ENCODE peak calls at places on chromosomes 1 and 21, in nine cellular contexts. C is fibroblast of lung, S is OCI-LY7, R is right atrium auricular region, D is suprapubic skin, Y is PC-3, V is tibial artery, I is ovary, B is endodermal cell. E is an unnamed sample.

GRCh38 chr1:196305216-196305615 is 303.0 kb downstream of the KCNT2 start:
- DNase-seq in C (no peak), S (no peak), R (no peak), D (no peak), Y (peak), V (no peak), I (no peak), B (no peak), E (no peak)

GRCh38 chr1:228314315-228314657 is 92.3 kb downstream of the TRIM11 start:
- DNase-seq in C (no peak), S (no peak), R (no peak), D (no peak), Y (no peak), V (no peak), I (peak), B (no peak), E (no peak)

GRCh38 chr1:106978477-106979322 is 77.8 kb upstream of the PRMT6 start:
- DNase-seq in C (peak), S (no peak), R (no peak), D (no peak), Y (peak), V (no peak), I (no peak), B (no peak), E (no peak)

GRCh38 chr1:44831516-44831915 is 11.5 kb downstream of the PTCH2 start:
- DNase-seq in C (no peak), S (no peak), R (no peak), D (no peak), Y (no peak), V (no peak), I (no peak), B (peak), E (no peak)

GRCh38 chr1:61424382-61424781 is 300.6 kb downstream of the TM2D1 start:
- DNase-seq in C (no peak), S (no peak), R (no peak), D (no peak), Y (peak), V (no peak), I (no peak), B (no peak), E (no peak)

GRCh38 chr1:2556277-2557145 is at the start of gene TNFRSF14:
- DNase-seq in C (peak), S (peak), R (peak), D (no peak), Y (peak), V (peak), I (peak), B (peak), E (no peak)

GRCh38 chr1:234433563-234434285 is 45.3 kb downstream of the TARBP1 start:
- DNase-seq in C (peak), S (no peak), R (no peak), D (no peak), Y (peak), V (no peak), I (no peak), B (no peak), E (no peak)

GRCh38 chr21:26405071-26405470 is 168.0 kb downstream of the CYYR1 start:
- DNase-seq in C (peak), S (no peak), R (no peak), D (no peak), Y (peak), V (no peak), I (no peak), B (no peak), E (no peak)

GRCh38 chr1:223504741-223505140 is 111.5 kb downstream of the CCDC185 start:
- DNase-seq in C (peak), S (no peak), R (no peak), D (no peak), Y (peak), V (peak), I (no peak), B (no peak), E (no peak)

GRCh38 chr1:91650764-91651163 is 150.1 kb downstream of the CDC7 start:
- DNase-seq in C (peak), S (no peak), R (peak), D (peak), Y (peak), V (peak), I (peak), B (no peak), E (no peak)

GRCh38 chr1:42380617-42381423 is at the start of gene RIMKLA:
- DNase-seq in C (peak), S (no peak), R (no peak), D (no peak), Y (peak), V (peak), I (no peak), B (peak), E (peak)

GRCh38 chr1:167819849-167820683 is 93.9 kb downstream of the ADCY10 start:
- DNase-seq in C (peak), S (no peak), R (peak), D (peak), Y (peak), V (peak), I (peak), B (peak), E (no peak)

GRCh38 chr1:41773144-41773571 is 145.6 kb downstream of the HIVEP3 start:
- DNase-seq in C (peak), S (no peak), R (no peak), D (no peak), Y (peak), V (no peak), I (no peak), B (no peak), E (no peak)

GRCh38 chr1:225253784-225254183 is 174.1 kb downstream of the LBR start:
- DNase-seq in C (peak), S (no peak), R (no peak), D (no peak), Y (peak), V (no peak), I (no peak), B (no peak), E (no peak)

GRCh38 chr1:74399249-74399648 is 113.2 kb downstream of the LRRC53 start:
- DNase-seq in C (no peak), S (no peak), R (no peak), D (no peak), Y (no peak), V (no peak), I (no peak), B (no peak), E (no peak)

GRCh38 chr1:66809736-66810326 is 8.8 kb upstream of the INSL5 start:
- DNase-seq in C (peak), S (no peak), R (no peak), D (no peak), Y (no peak), V (no peak), I (no peak), B (no peak), E (no peak)

GRCh38 chr1:153470707-153471106 is 10.3 kb upstream of the S100A7 start:
- DNase-seq in C (no peak), S (no peak), R (no peak), D (peak), Y (no peak), V (no peak), I (no peak), B (no peak), E (no peak)

GRCh38 chr21:44054710-44055109 is 42.6 kb downstream of the TRAPPC10 start:
- DNase-seq in C (peak), S (no peak), R (no peak), D (no peak), Y (no peak), V (peak), I (no peak), B (no peak), E (no peak)

GRCh38 chr21:44053567-44053966 is 41.5 kb downstream of the TRAPPC10 start:
- DNase-seq in C (no peak), S (no peak), R (no peak), D (peak), Y (no peak), V (no peak), I (no peak), B (no peak), E (no peak)

GRCh38 chr21:44051462-44051941 is 39.4 kb downstream of the TRAPPC10 start:
- DNase-seq in C (peak), S (no peak), R (peak), D (peak), Y (no peak), V (peak), I (peak), B (no peak), E (no peak)

GRCh38 chr21:44052071-44052829 is 40.1 kb downstream of the TRAPPC10 start:
- DNase-seq in C (no peak), S (no peak), R (no peak), D (peak), Y (no peak), V (peak), I (no peak), B (no peak), E (no peak)

GRCh38 chr21:44052830-44053226 is 40.7 kb downstream of the TRAPPC10 start:
- DNase-seq in C (no peak), S (no peak), R (no peak), D (peak), Y (no peak), V (peak), I (no peak), B (no peak), E (no peak)
- H3K27ac ChIP-seq in C (no peak), S (no peak), R (peak), D (no peak), Y (no peak), V (no peak), I (no peak), B (no peak), E (no peak)

GRCh38 chr21:43728467-43729390 is 9.8 kb downstream of the PDXK start:
- DNase-seq in C (peak), S (peak), R (peak), D (peak), Y (peak), V (peak), I (peak), B (peak), E (peak)
- TF ChIP-seq CTCF in C (peak), S (peak), R (no peak), D (no peak), Y (no peak), V (peak), I (peak), B (peak), E (peak)

DNA sequence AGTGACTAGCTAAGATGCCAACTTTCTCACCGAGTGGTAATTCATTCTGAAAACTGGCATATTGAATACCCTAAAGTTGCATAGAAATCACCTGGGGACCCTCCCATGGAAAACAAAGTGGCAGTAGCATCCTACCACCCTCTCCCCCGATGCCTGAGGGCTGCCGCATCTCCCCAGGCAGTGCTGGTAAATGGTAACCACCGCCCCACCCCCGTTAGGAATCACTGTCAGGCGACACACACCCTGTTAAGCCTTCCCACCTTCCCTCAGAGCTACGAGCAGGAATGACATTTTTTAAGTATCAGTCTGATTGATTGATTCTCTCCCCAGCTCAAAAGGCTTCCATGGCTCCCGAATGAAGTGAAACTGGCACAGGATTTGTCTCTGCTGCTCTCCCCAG is 28.3 kb downstream of the TMPRSS2 start:
- DNase-seq in C (no peak), S (no peak), R (no peak), D (no peak), Y (no peak), V (no peak), I (no peak), B (peak), E (no peak)
- H3K27ac ChIP-seq in C (no peak), S (no peak), R (no peak), D (peak), Y (no peak), V (no peak), I (no peak), B (no peak), E (no peak)

DNA sequence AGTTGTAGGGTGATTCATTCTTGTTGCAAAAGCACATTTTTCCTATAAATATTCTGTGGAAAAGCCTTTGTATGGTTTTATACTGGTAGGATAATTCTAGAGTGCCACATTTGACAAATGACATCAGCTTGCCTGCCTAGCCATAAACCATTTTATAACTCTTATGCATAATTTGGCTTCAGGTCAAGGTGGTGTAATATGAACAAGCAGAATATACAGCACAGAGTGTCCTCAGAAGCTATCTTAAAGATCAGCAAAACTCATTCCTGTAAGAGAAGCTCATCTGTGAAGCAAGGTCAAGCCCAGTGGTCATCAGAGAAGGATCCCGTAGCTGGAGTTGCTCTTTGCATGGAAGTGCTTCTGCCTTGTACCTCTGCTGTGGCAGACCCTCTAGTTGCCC is 24.0 kb upstream of the C1orf21 start:
- DNase-seq in C (no peak), S (no peak), R (no peak), D (no peak), Y (peak), V (no peak), I (no peak), B (no peak), E (no peak)
- TF ChIP-seq CTCF in C (no peak), S (no peak), R (no peak), D (no peak), Y (no peak), V (no peak), I (no peak), B (no peak), E (no peak)

DNA sequence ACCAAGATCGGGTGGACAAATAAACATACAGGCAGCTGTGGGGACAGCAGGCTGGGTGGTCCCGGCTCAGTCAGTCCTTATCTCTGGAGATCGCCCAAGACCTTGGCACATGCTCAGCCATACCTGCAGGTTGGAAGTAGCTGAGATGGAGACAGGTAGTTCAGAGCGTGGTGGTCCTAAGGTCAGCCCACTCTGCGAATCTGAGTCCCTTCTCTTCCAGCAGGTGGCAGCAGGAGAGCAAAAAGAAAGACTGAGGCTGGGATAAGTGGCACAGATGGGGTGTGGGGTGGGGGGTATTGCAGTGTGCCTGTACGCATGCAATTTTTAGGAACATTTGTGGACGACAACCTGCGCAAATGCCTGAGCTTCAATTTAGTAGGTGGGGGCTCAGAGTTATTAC is 104.9 kb downstream of the TENT5C start:
- DNase-seq in C (no peak), S (peak), R (no peak), D (no peak), Y (peak), V (no peak), I (no peak), B (peak), E (no peak)
- H3K27ac ChIP-seq in C (no peak), S (no peak), R (no peak), D (no peak), Y (no peak), V (no peak), I (no peak), B (no peak), E (no peak)

GRCh38 chr1:190453550-190453949 is 24.1 kb downstream of the BRINP3 start:
- DNase-seq in C (no peak), S (peak), R (no peak), D (no peak), Y (peak), V (no peak), I (no peak), B (no peak), E (no peak)
- TF ChIP-seq CTCF in C (peak), S (peak), R (no peak), D (no peak), Y (peak), V (no peak), I (no peak), B (no peak), E (no peak)

GRCh38 chr1:116289219-116289618 is 83.8 kb upstream of the ATP1A1 start:
- DNase-seq in C (no peak), S (no peak), R (no peak), D (no peak), Y (peak), V (no peak), I (no peak), B (no peak), E (no peak)
- H3K27ac ChIP-seq in C (no peak), S (no peak), R (no peak), D (peak), Y (peak), V (no peak), I (no peak), B (no peak), E (no peak)

GRCh38 chr1:55120538-55120937 is 81.2 kb downstream of the PCSK9 start:
- DNase-seq in C (no peak), S (no peak), R (no peak), D (no peak), Y (no peak), V (no peak), I (no peak), B (no peak), E (no peak)
- TF ChIP-seq CTCF in C (no peak), S (no peak), R (no peak), D (no peak), Y (no peak), V (no peak), I (no peak), B (no peak), E (no peak)

GRCh38 chr1:33383489-33383888 is 47.4 kb downstream of the PHC2 start:
- DNase-seq in C (no peak), S (no peak), R (no peak), D (no peak), Y (no peak), V (no peak), I (no peak), B (no peak), E (no peak)
- H3K27ac ChIP-seq in C (peak), S (no peak), R (peak), D (no peak), Y (no peak), V (no peak), I (no peak), B (no peak), E (no peak)

GRCh38 chr21:25281134-25281533 is 326.1 kb downstream of the MRPL39 start:
- DNase-seq in C (no peak), S (no peak), R (no peak), D (no peak), Y (no peak), V (no peak), I (no peak), B (no peak), E (no peak)

GRCh38 chr21:25280061-25280460 is 327.2 kb downstream of the MRPL39 start:
- DNase-seq in C (no peak), S (no peak), R (no peak), D (no peak), Y (no peak), V (no peak), I (no peak), B (peak), E (no peak)

GRCh38 chr21:25283720-25284119 is 323.6 kb downstream of the MRPL39 start:
- DNase-seq in C (peak), S (peak), R (no peak), D (no peak), Y (peak), V (no peak), I (no peak), B (peak), E (no peak)
- TF ChIP-seq CTCF in C (peak), S (peak), R (no peak), D (no peak), Y (peak), V (no peak), I (no peak), B (peak), E (peak)

E was measured in WERI-Rb-1.